ENCODE peak calls at places on chromosomes 16 and 17, in seven cellular contexts. U, C, Y, V, G, B and P are unnamed samples.

GRCh38 chr17:49488612-49489011 is 6.5 kb upstream of the NGFR start:
- DNase-seq in U (no peak), C (no peak), Y (no peak), V (no peak), G (no peak), B (no peak), P (no peak)

GRCh38 chr17:19311421-19312215 is 50.9 kb downstream of the B9D1 start:
- DNase-seq in U (no peak), C (no peak), Y (no peak), V (no peak), G (peak; percentile 65), B (no peak), P (peak; percentile 45)

GRCh38 chr17:35612924-35613521 is 25.9 kb downstream of the AP2B1 start:
- DNase-seq in U (no peak), C (no peak), Y (peak; percentile 30), V (no peak), G (peak; percentile 52), B (peak; percentile 41), P (peak; percentile 52)

GRCh38 chr17:22669721-22670120 is 977.4 kb downstream of the KCNJ18 start:
- DNase-seq in U (no peak), C (no peak), Y (no peak), V (no peak), G (peak; percentile 10), B (no peak), P (no peak)

GRCh38 chr17:73400915-73401545 is 89.2 kb upstream of the CDC42EP4 start:
- DNase-seq in U (no peak), C (no peak), Y (no peak), V (no peak), G (no peak), B (no peak), P (no peak)

GRCh38 chr17:33225994-33226393 is 67.1 kb downstream of the ASIC2 start:
- DNase-seq in U (no peak), C (no peak), Y (no peak), V (no peak), G (no peak), B (no peak), P (no peak)

GRCh38 chr16:23072084-23072599 is 77.1 kb downstream of the USP31 start:
- DNase-seq in U (no peak), C (no peak), Y (no peak), V (no peak), G (peak; percentile 70), B (no peak), P (peak; percentile 35)

GRCh38 chr16:11152677-11153321 is 103.2 kb downstream of the SOCS1 start:
- DNase-seq in U (no peak), C (no peak), Y (no peak), V (no peak), G (no peak), B (peak; percentile 34), P (no peak)

GRCh38 chr17:55479903-55480302 is 31.3 kb downstream of the SMIM36 start:
- DNase-seq in U (no peak), C (no peak), Y (no peak), V (no peak), G (no peak), B (no peak), P (no peak)

GRCh38 chr16:46954562-46954961 is 18.9 kb downstream of the DNAJA2 start:
- DNase-seq in U (no peak), C (no peak), Y (no peak), V (no peak), G (no peak), B (no peak), P (no peak)

GRCh38 chr17:77107506-77108433 is 33.0 kb upstream of the SEC14L1 start:
- DNase-seq in U (no peak), C (no peak), Y (no peak), V (peak; percentile 34), G (peak; percentile 63), B (no peak), P (peak; percentile 79)

GRCh38 chr16:376817-377418 is 4.9 kb downstream of the PGAP6 start:
- DNase-seq in U (no peak), C (no peak), Y (no peak), V (no peak), G (no peak), B (no peak), P (no peak)

GRCh38 chr16:88692861-88693260 is 6.6 kb upstream of the SNAI3 start:
- DNase-seq in U (no peak), C (no peak), Y (no peak), V (no peak), G (no peak), B (no peak), P (no peak)

GRCh38 chr17:49407981-49408501 is 6.6 kb downstream of the PHB1 start:
- DNase-seq in U (peak; percentile 74), C (peak; percentile 71), Y (peak; percentile 86), V (peak; percentile 75), G (peak; percentile 56), B (peak; percentile 94), P (peak; percentile 57)

GRCh38 chr17:80318166-80318565 is 57.5 kb downstream of the RNF213 start:
- DNase-seq in U (no peak), C (no peak), Y (no peak), V (no peak), G (no peak), B (no peak), P (no peak)

GRCh38 chr16:86261379-86261778 is 248.9 kb upstream of the FOXF1 start:
- DNase-seq in U (no peak), C (no peak), Y (no peak), V (no peak), G (peak; percentile 24), B (no peak), P (peak; percentile 82)

GRCh38 chr17:76272541-76273434 is 7.6 kb downstream of the UBALD2 start:
- DNase-seq in U (no peak), C (no peak), Y (no peak), V (no peak), G (no peak), B (no peak), P (no peak)

GRCh38 chr16:85369741-85370528 is 243.2 kb upstream of the GSE1 start:
- DNase-seq in U (peak; percentile 75), C (no peak), Y (no peak), V (peak; percentile 23), G (peak; percentile 50), B (peak; percentile 74), P (peak; percentile 62)

GRCh38 chr16:7304257-7304656 is 28.4 kb upstream of the RBFOX1 start:
- DNase-seq in U (no peak), C (no peak), Y (no peak), V (no peak), G (no peak), B (no peak), P (no peak)

GRCh38 chr16:3317315-3317999 is 12.2 kb downstream of the ZNF75A start:
- DNase-seq in U (no peak), C (no peak), Y (no peak), V (no peak), G (peak; percentile 8), B (no peak), P (no peak)

GRCh38 chr16:11612110-11612981 is 25.6 kb upstream of the LITAF start:
- DNase-seq in U (no peak), C (no peak), Y (no peak), V (no peak), G (no peak), B (no peak), P (peak; percentile 35)

GRCh38 chr17:14289162-14289561 is 11.7 kb upstream of the HS3ST3B1 start:
- DNase-seq in U (no peak), C (no peak), Y (peak; percentile 41), V (no peak), G (no peak), B (peak; percentile 55), P (no peak)

GRCh38 chr16:67198238-67198734 is 645 bp upstream of the ELMO3 start:
- DNase-seq in U (no peak), C (no peak), Y (peak; percentile 53), V (no peak), G (peak; percentile 26), B (peak; percentile 9), P (peak; percentile 35)

GRCh38 chr17:7045492-7046126 is 1.7 kb upstream of the SLC16A11 start:
- DNase-seq in U (no peak), C (no peak), Y (peak; percentile 48), V (peak; percentile 45), G (peak; percentile 73), B (peak; percentile 59), P (peak; percentile 60)

GRCh38 chr16:30151091-30151490 is 28.1 kb upstream of the MAPK3 start:
- DNase-seq in U (no peak), C (no peak), Y (no peak), V (no peak), G (no peak), B (no peak), P (no peak)

GRCh38 chr16:73054732-73055481 is 7.0 kb upstream of the ZFHX3 start:
- DNase-seq in U (no peak), C (no peak), Y (no peak), V (no peak), G (peak; percentile 62), B (peak; percentile 47), P (no peak)

GRCh38 chr17:65290041-65290440 is 152.9 kb downstream of the RGS9 start:
- DNase-seq in U (no peak), C (no peak), Y (no peak), V (no peak), G (no peak), B (no peak), P (no peak)